ENCODE peak calls at places on chromosomes 16 and 17, in five cellular contexts. H is GM23248, R is ecto neural progenitor cell, B is kidney tubule cell, T is fibroblast of mammary gland. E is an unnamed sample.

GRCh38 chr17:35630530-35631148 is 43.5 kb downstream of the AP2B1 start:
- DNase-seq in T (peak), B (peak), R (no peak), H (peak), E (peak)

GRCh38 chr17:9146064-9146463 is 124.8 kb downstream of the NTN1 start:
- DNase-seq in T (no peak), H (no peak), B (no peak), R (no peak), E (no peak)

GRCh38 chr16:89119661-89120141 is 26.0 kb downstream of the ACSF3 start:
- DNase-seq in H (no peak), B (no peak), T (no peak), R (no peak), E (no peak)

GRCh38 chr17:15452746-15453145 is 14.7 kb downstream of the CDRT4 start:
- DNase-seq in H (no peak), R (no peak), T (no peak), B (no peak), E (no peak)

GRCh38 chr17:72660274-72661092 is 432.0 kb downstream of the SLC39A11 start:
- DNase-seq in T (no peak), B (no peak), R (no peak), H (no peak), E (peak)

GRCh38 chr16:15643453-15644305 is 725 bp upstream of the MARF1 start:
- DNase-seq in R (no peak), T (peak), B (peak), H (peak), E (peak)

GRCh38 chr17:4375039-4375748 is 8.7 kb upstream of the UBE2G1 start:
- DNase-seq in T (no peak), H (no peak), B (no peak), R (no peak), E (peak)

GRCh38 chr17:78929908-78930775 is 5.0 kb upstream of the TIMP2 start:
- DNase-seq in H (no peak), B (peak), T (no peak), R (no peak), E (no peak)

GRCh38 chr16:370443-370842 is at the start of gene MRPL28:
- DNase-seq in T (peak), H (peak), R (peak), B (peak), E (peak)

GRCh38 chr16:55955439-55955838 is 80.3 kb upstream of the CES5A start:
- DNase-seq in T (no peak), H (no peak), R (no peak), B (peak), E (no peak)

GRCh38 chr17:7781467-7781866 is 52.5 kb upstream of the KDM6B start:
- DNase-seq in R (no peak), B (peak), H (no peak), T (no peak), E (peak)

GRCh38 chr16:73813523-73813922 is 483.1 kb upstream of the PSMD7 start:
- DNase-seq in B (no peak), T (no peak), R (no peak), H (no peak), E (no peak)

GRCh38 chr16:57824880-57825279 is 22.6 kb upstream of the KIFC3 start:
- DNase-seq in R (no peak), H (no peak), B (peak), T (no peak), E (peak)

GRCh38 chr16:1674751-1675664 is 3.1 kb upstream of the JPT2 start:
- DNase-seq in H (peak), T (peak), B (peak), R (no peak), E (peak)

GRCh38 chr16:11632455-11632921 is 35.8 kb upstream of the SNN start:
- DNase-seq in T (peak), R (peak), B (peak), H (peak), E (peak)

GRCh38 chr16:66511615-66512500 is 38.1 kb downstream of the TK2 start:
- DNase-seq in B (peak), R (no peak), H (peak), T (peak), E (peak)

GRCh38 chr17:79531696-79532095 is 79.2 kb downstream of the RBFOX3 start:
- DNase-seq in B (no peak), R (no peak), H (no peak), T (peak), E (no peak)

GRCh38 chr17:39982069-39982371 is 1.4 kb downstream of the PSMD3 start:
- DNase-seq in R (no peak), B (no peak), H (no peak), T (no peak), E (no peak)

GRCh38 chr17:58703137-58703846 is 10.9 kb downstream of the RAD51C start:
- DNase-seq in B (peak), H (peak), T (peak), R (no peak), E (peak)

GRCh38 chr16:81997738-81998137 is 13.5 kb downstream of the SDR42E1 start:
- DNase-seq in R (no peak), B (peak), H (peak), T (peak), E (peak)

GRCh38 chr17:7136266-7136877 is 21.8 kb upstream of the ASGR2 start:
- DNase-seq in B (peak), T (peak), H (peak), R (peak), E (peak)

GRCh38 chr17:77716289-77716929 is 242.1 kb upstream of the TNRC6C start:
- DNase-seq in T (peak), B (no peak), R (peak), H (no peak), E (no peak)

GRCh38 chr16:88383401-88384221 is 852 bp downstream of the ZNF469 start:
- DNase-seq in T (peak), B (peak), R (peak), H (peak), E (no peak)

GRCh38 chr17:31272803-31273202 is 24.2 kb downstream of the OMG start:
- DNase-seq in T (no peak), H (no peak), B (no peak), R (no peak), E (no peak)

GRCh38 chr17:74512624-74513084 is 18.6 kb downstream of the CD300LB start:
- DNase-seq in R (no peak), T (peak), B (peak), H (peak), E (peak)

GRCh38 chr17:17692353-17693252 is 11.3 kb downstream of the RAI1 start:
- DNase-seq in T (no peak), R (no peak), H (no peak), B (no peak), E (no peak)

GRCh38 chr17:81865733-81866439 is 5.3 kb downstream of the ARHGDIA start:
- DNase-seq in H (peak), B (peak), T (peak), R (peak), E (peak)

GRCh38 chr17:36697907-36698526 is 96.6 kb downstream of the MRM1 start:
- DNase-seq in R (peak), T (no peak), B (no peak), H (no peak), E (no peak)

GRCh38 chr17:76612977-76613851 is 27.6 kb upstream of the ST6GALNAC2 start:
- DNase-seq in R (peak), T (no peak), B (peak), H (no peak), E (no peak)

GRCh38 chr16:77951788-77952187 is 70.6 kb upstream of the CLEC3A start:
- DNase-seq in R (no peak), H (no peak), T (no peak), B (peak), E (no peak)

GRCh38 chr17:13311301-13311700 is 290.4 kb downstream of the HS3ST3A1 start:
- DNase-seq in R (no peak), T (peak), B (no peak), H (peak), E (no peak)

GRCh38 chr17:57662644-57663308 is 82.3 kb downstream of the CCDC182 start:
- DNase-seq in B (peak), H (peak), T (peak), R (peak), E (peak)

GRCh38 chr16:275041-275621 is 613 bp downstream of the RGS11 start:
- DNase-seq in B (no peak), R (no peak), H (peak), T (no peak), E (no peak)

GRCh38 chr17:45231481-45232116 is 9.9 kb downstream of the FMNL1 start:
- DNase-seq in R (peak), H (no peak), T (no peak), B (peak), E (no peak)

GRCh38 chr16:12228607-12229499 is 252.3 kb downstream of the SNX29 start:
- DNase-seq in B (peak), H (peak), R (peak), T (peak), E (peak)

GRCh38 chr16:89727406-89728120 is 6.2 kb downstream of the ZNF276 start:
- DNase-seq in B (no peak), T (no peak), R (peak), H (no peak), E (no peak)

GRCh38 chr17:37301288-37301687 is 74.5 kb upstream of the C17orf78 start:
- DNase-seq in H (peak), B (peak), R (no peak), T (peak), E (peak)

GRCh38 chr16:4316103-4316731 is 350 bp downstream of the GLIS2 start:
- DNase-seq in H (peak), B (no peak), T (no peak), R (peak), E (no peak)